ENCODE peak calls at places on chromosomes 7 and 10, in six cellular contexts. P is astrocyte of the spinal cord; B is AG04450; N is adrenal gland; E is activated naive CD4-positive, alpha-beta T cell treated with Interleukin-2 at 50 U/mL for 16 hours; M is MM.1S. O is an unnamed sample.

GRCh38 chr7:105811189-105811847 is 65.1 kb downstream of the ATXN7L1 start:
- DNase-seq in P (no peak), B (no peak), E (no peak), N (no peak), M (no peak), O (no peak)

GRCh38 chr10:49171326-49172140 is 16.7 kb downstream of the TMEM273 start:
- DNase-seq in B (no peak), M (no peak), P (no peak), E (no peak), N (no peak), O (no peak)

GRCh38 chr10:112148314-112148713 is 35.3 kb downstream of the GPAM start:
- DNase-seq in M (no peak), P (no peak), E (no peak), N (no peak), B (no peak), O (no peak)

GRCh38 chr7:44622342-44623151 is 16.1 kb downstream of the OGDH start:
- DNase-seq in P (no peak), M (peak), E (peak), B (no peak), N (peak), O (no peak)

GRCh38 chr7:38632411-38632810 is 1.2 kb upstream of the AMPH start:
- DNase-seq in M (peak), N (no peak), E (no peak), B (no peak), P (no peak), O (no peak)

GRCh38 chr7:82275342-82275741 is 168.2 kb downstream of the CACNA2D1 start:
- DNase-seq in B (no peak), N (no peak), P (no peak), E (no peak), M (no peak), O (no peak)

GRCh38 chr10:94274142-94274787 is 88.5 kb downstream of the NOC3L start:
- DNase-seq in N (peak), M (no peak), E (no peak), B (no peak), P (peak), O (no peak)

GRCh38 chr7:35694161-35694783 is 663 bp downstream of the HERPUD2 start:
- DNase-seq in N (peak), B (no peak), M (no peak), P (peak), E (no peak), O (no peak)

GRCh38 chr7:665751-666453 is 60.6 kb upstream of the DNAAF5 start:
- DNase-seq in N (no peak), M (no peak), E (no peak), P (no peak), B (no peak), O (no peak)

GRCh38 chr10:35007858-35008301 is 82.3 kb downstream of the CUL2 start:
- DNase-seq in B (no peak), N (no peak), P (peak), E (no peak), M (no peak), O (no peak)

GRCh38 chr10:79444243-79445119 is 943 bp downstream of the ZCCHC24 start:
- DNase-seq in E (peak), P (peak), M (peak), B (no peak), N (peak), O (peak)

GRCh38 chr10:21757601-21757901 is 223.5 kb downstream of the MLLT10 start:
- DNase-seq in P (no peak), M (no peak), E (no peak), N (no peak), B (no peak), O (no peak)